ENCODE peak calls at places on chromosomes 7 and 10, in six cellular contexts. E is IMR-90, X is neuronal stem cell, L is H9, T is mesendoderm, M is trophoblast cell. A is an unnamed sample.

GRCh38 chr10:70822421-70822820 is 6.7 kb downstream of the SGPL1 start:
- DNase-seq in T (no peak), E (no peak), M (no peak), X (no peak), L (no peak), A (no peak)

GRCh38 chr7:100483728-100484635 is at the start of gene NYAP1:
- DNase-seq in T (peak), X (peak), E (peak), M (peak), L (peak), A (peak)

GRCh38 chr7:149875396-149875795 is 1.6 kb downstream of the ATP6V0E2 start:
- DNase-seq in E (no peak), L (peak), T (no peak), X (no peak), M (no peak), A (no peak)

GRCh38 chr10:96339956-96340904 is 18.6 kb downstream of the OPALIN start:
- DNase-seq in L (peak), M (peak), X (peak), T (peak), E (peak), A (peak)

GRCh38 chr10:95496246-95496911 is 64.8 kb downstream of the SORBS1 start:
- DNase-seq in E (no peak), T (no peak), M (no peak), X (no peak), L (no peak), A (no peak)

GRCh38 chr7:151705744-151706567 is 171.0 kb downstream of the PRKAG2 start:
- DNase-seq in X (no peak), E (peak), T (peak), L (peak), M (peak), A (peak)

GRCh38 chr7:31056775-31057346 is 4.8 kb downstream of the ADCYAP1R1 start:
- DNase-seq in E (no peak), M (no peak), T (peak), X (no peak), L (peak), A (no peak)

GRCh38 chr7:145009866-145010265 is 174.0 kb upstream of the TPK1 start:
- DNase-seq in L (no peak), X (no peak), T (no peak), E (no peak), M (peak), A (no peak)

GRCh38 chr7:92451645-92452044 is 4.4 kb downstream of the GATAD1 start:
- DNase-seq in T (no peak), X (no peak), M (no peak), L (no peak), E (no peak), A (no peak)

GRCh38 chr10:128005858-128006257 is 99.0 kb downstream of the PTPRE start:
- DNase-seq in T (no peak), L (no peak), M (no peak), E (no peak), X (no peak), A (no peak)

GRCh38 chr10:116211682-116212081 is 61.3 kb downstream of the GFRA1 start:
- DNase-seq in L (no peak), M (no peak), E (peak), X (no peak), T (no peak), A (peak)

GRCh38 chr10:126421745-126422144 is 33.5 kb upstream of the ADAM12 start:
- DNase-seq in M (no peak), X (no peak), T (no peak), E (peak), L (no peak), A (peak)

GRCh38 chr7:73618538-73618937 is 5.8 kb downstream of the MLXIPL start:
- DNase-seq in X (no peak), E (no peak), M (no peak), L (no peak), T (peak), A (no peak)

GRCh38 chr7:41536116-41536515 is 166.8 kb downstream of the INHBA start:
- DNase-seq in L (no peak), E (no peak), X (no peak), T (no peak), M (no peak), A (no peak)

GRCh38 chr10:61188691-61189090 is 244.7 kb upstream of the RHOBTB1 start:
- DNase-seq in T (peak), M (no peak), E (no peak), X (no peak), L (no peak), A (no peak)

GRCh38 chr7:128878226-128879105 is 15.8 kb downstream of the ATP6V1F start:
- DNase-seq in E (no peak), L (no peak), T (no peak), X (no peak), M (no peak), A (no peak)

GRCh38 chr7:112487938-112488575 is 7.3 kb downstream of the LSMEM1 start:
- DNase-seq in E (no peak), T (no peak), X (no peak), L (no peak), M (peak), A (no peak)

GRCh38 chr7:130814753-130815152 is 80.7 kb upstream of the KLF14 start:
- DNase-seq in T (peak), X (no peak), L (no peak), M (peak), E (peak), A (peak)

GRCh38 chr7:108109216-108109908 is 20.8 kb downstream of the LAMB4 start:
- DNase-seq in E (no peak), T (peak), M (no peak), X (no peak), L (no peak), A (no peak)

GRCh38 chr7:46963719-46964118 is 618.2 kb downstream of the TNS3 start:
- DNase-seq in E (no peak), L (no peak), M (no peak), T (no peak), X (no peak), A (no peak)

GRCh38 chr7:24572421-24573007 is 738 bp upstream of the PALS2 start:
- DNase-seq in M (peak), E (peak), L (no peak), X (no peak), T (no peak), A (peak)

GRCh38 chr10:31219321-31219720 is 99.7 kb upstream of the ZEB1 start:
- DNase-seq in T (no peak), M (no peak), X (no peak), E (no peak), L (no peak), A (no peak)

GRCh38 chr7:117098457-117098856 is 145.2 kb downstream of the ST7 start:
- DNase-seq in T (no peak), M (peak), X (no peak), E (peak), L (no peak), A (peak)

GRCh38 chr10:62250594-62251198 is 17.9 kb downstream of the RTKN2 start:
- DNase-seq in X (no peak), T (no peak), L (no peak), M (peak), E (peak), A (peak)

GRCh38 chr7:29563590-29564454 is at the start of gene PRR15:
- DNase-seq in T (peak), L (peak), E (no peak), X (no peak), M (peak), A (peak)

GRCh38 chr7:36393826-36394225 is 4.2 kb downstream of the ANLN start:
- DNase-seq in X (no peak), E (no peak), L (no peak), M (no peak), T (no peak), A (peak)

GRCh38 chr10:43395571-43396060 is 13.4 kb downstream of the HNRNPF start:
- DNase-seq in M (no peak), X (no peak), E (peak), L (no peak), T (no peak), A (peak)

GRCh38 chr10:122490786-122491680 is 29.7 kb downstream of the HTRA1 start:
- DNase-seq in M (no peak), L (no peak), E (no peak), T (no peak), X (no peak), A (no peak)

GRCh38 chr7:65379318-65379717 is 5.7 kb downstream of the ZNF92 start:
- DNase-seq in E (peak), X (no peak), T (no peak), L (no peak), M (no peak), A (no peak)

GRCh38 chr10:85333594-85333993 is 1005.2 kb downstream of the CCSER2 start:
- DNase-seq in T (no peak), M (no peak), L (no peak), E (no peak), X (no peak), A (no peak)

GRCh38 chr10:45160266-45160665 is 155.1 kb downstream of the OR13A1 start:
- DNase-seq in M (no peak), L (no peak), X (no peak), E (peak), T (no peak), A (peak)

GRCh38 chr7:914521-915194 is 38.3 kb downstream of the GET4 start:
- DNase-seq in L (no peak), X (no peak), T (no peak), E (no peak), M (no peak), A (no peak)

GRCh38 chr10:97781541-97782331 is 9.9 kb upstream of the SFRP5 start:
- DNase-seq in M (no peak), T (no peak), X (no peak), E (no peak), L (no peak), A (no peak)

GRCh38 chr10:89207801-89208551 is 859 bp upstream of the CH25H start:
- DNase-seq in X (peak), L (peak), E (no peak), M (no peak), T (peak), A (no peak)

GRCh38 chr7:10412426-10413019 is 561.1 kb upstream of the PHF14 start:
- DNase-seq in T (peak), E (peak), L (no peak), M (peak), X (peak), A (peak)

GRCh38 chr7:15801565-15801964 is 115.1 kb upstream of the MEOX2 start:
- DNase-seq in X (no peak), L (no peak), T (no peak), E (peak), M (no peak), A (peak)

GRCh38 chr10:66550351-66550750 is 375.5 kb upstream of the LRRTM3 start:
- DNase-seq in E (no peak), L (no peak), T (no peak), X (no peak), M (no peak), A (no peak)

DNA sequence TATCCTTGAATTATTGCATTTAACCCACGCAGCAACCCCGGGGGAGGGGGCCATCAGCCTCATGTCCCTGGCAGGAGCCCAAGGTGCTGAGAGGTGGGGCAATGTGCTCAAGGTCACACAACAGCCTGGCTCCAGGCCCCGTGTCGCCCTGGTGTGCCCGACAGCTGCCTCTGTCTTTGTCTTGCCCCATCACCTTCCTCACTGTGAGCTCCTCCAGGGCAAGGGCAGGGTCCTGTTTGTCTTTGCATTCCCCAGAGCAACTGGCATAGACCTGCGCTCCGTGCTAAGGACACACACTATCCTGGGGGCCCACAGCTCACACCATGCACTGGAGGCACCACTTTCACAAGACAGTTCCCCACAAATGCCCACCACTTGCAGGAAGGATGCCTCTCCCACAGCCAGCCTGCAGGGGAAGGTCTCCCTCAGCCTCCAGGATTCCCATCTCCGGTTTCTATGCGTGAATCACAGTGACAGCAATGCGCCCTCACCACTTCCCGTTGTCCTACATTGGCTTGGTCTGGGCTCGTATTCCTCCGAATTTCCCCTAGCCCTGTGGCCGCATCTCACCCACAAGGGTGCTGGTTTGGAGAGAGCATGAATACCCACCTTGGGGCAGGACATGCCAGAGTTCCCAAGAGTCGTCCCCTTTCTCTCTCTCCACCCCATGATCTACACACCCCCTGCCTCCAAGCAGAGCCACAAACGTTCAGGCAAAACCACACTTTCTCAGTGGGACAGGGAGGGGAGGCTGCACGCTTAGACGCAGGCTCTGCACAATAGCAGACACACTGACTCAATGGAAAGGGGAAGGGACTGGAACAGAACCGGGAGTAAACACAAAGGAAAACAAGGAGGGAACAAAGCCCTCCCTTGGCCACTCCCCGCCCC is 10.3 kb downstream of the ITPRIP start:
- DNase-seq in M (peak), L (peak), X (no peak), T (peak), E (peak), A (peak)
- H2AK5ac ChIP-seq in M (peak), L (no peak), X (peak), T (peak), E (peak), A (no peak)

GRCh38 chr10:5416981-5417380 is 4.6 kb downstream of the NET1 start:
- DNase-seq in L (peak), T (peak), X (no peak), E (no peak), M (no peak), A (no peak)
- H3K9ac ChIP-seq in L (no peak), T (peak), X (peak), E (no peak), M (no peak), A (no peak)

GRCh38 chr7:20828947-20829346 is 42.3 kb upstream of the SP8 start:
- DNase-seq in T (no peak), E (no peak), X (no peak), L (no peak), M (no peak), A (no peak)

GRCh38 chr7:20831451-20831850 is 44.8 kb upstream of the SP8 start:
- DNase-seq in M (no peak), T (peak), L (no peak), X (no peak), E (no peak), A (no peak)

GRCh38 chr7:20827172-20827571 is 40.5 kb upstream of the SP8 start:
- DNase-seq in L (no peak), T (no peak), E (no peak), M (no peak), X (no peak), A (no peak)

GRCh38 chr7:20826243-20826642 is 39.6 kb upstream of the SP8 start:
- DNase-seq in M (no peak), E (no peak), X (no peak), T (peak), L (no peak), A (no peak)

DNA sequence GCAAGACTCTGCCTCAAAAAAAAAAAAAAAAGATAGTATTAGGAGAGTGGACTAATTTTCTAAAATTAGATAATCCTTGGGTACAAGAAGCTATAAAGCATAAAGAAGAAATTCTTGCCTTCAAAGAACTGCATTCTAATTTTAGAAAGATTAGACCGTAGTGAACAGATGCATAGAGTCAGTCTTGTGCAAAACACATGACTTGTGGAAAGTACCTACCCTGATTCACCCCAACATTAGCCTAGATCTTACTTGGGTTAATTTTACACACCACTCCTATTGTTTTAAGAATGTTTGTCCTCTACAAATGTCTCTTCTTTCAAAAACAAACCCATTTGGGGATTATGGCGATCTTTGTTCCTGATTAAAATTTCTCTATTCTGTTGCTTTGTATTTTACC is 38.9 kb upstream of the SP8 start:
- DNase-seq in T (no peak), E (no peak), L (no peak), M (no peak), X (no peak), A (no peak)
- H2AK5ac ChIP-seq in T (no peak), E (no peak), L (no peak), M (no peak), X (no peak), A (no peak)

GRCh38 chr10:33927347-33927746 is 592.9 kb upstream of the NRP1 start:
- DNase-seq in M (no peak), X (no peak), T (no peak), E (no peak), L (no peak), A (no peak)
- H3K9ac ChIP-seq in M (no peak), X (no peak), T (no peak), E (no peak), L (no peak), A (no peak)

GRCh38 chr7:137755846-137756685 is 90.7 kb downstream of the DGKI start:
- DNase-seq in X (no peak), L (no peak), T (peak), E (peak), M (no peak), A (no peak)
- H2AK5ac ChIP-seq in X (no peak), L (no peak), T (no peak), E (no peak), M (no peak), A (no peak)